ENCODE peak calls at places on chromosome 13, in five cellular contexts. Y is GM12892, S is HL-60, H is sigmoid colon, K is prostate gland. R is an unnamed sample.

GRCh38 chr13:40682449-40683240 is 16.2 kb upstream of the FOXO1 start:
- DNase-seq in Y (no peak), S (no peak), H (no peak), K (no peak), R (no peak)

GRCh38 chr13:50131998-50132936 is 117.0 kb downstream of the KCNRG start:
- DNase-seq in Y (no peak), S (no peak), H (no peak), K (no peak), R (no peak)

GRCh38 chr13:21071015-21071414 is 9.6 kb upstream of the LATS2 start:
- DNase-seq in Y (no peak), S (no peak), H (no peak), K (no peak), R (no peak)

GRCh38 chr13:63541336-63541735 is 2125.7 kb upstream of the PCDH20 start:
- DNase-seq in Y (no peak), S (no peak), H (no peak), K (no peak), R (no peak)

GRCh38 chr13:79631260-79631659 is 150.3 kb downstream of the NDFIP2 start:
- DNase-seq in Y (no peak), S (no peak), H (no peak), K (peak; percentile 72), R (no peak)

GRCh38 chr13:73730014-73730413 is 404.2 kb downstream of the KLF12 start:
- DNase-seq in Y (no peak), S (no peak), H (no peak), K (no peak), R (no peak)

GRCh38 chr13:52447354-52447753 is 3.1 kb downstream of the VPS36 start:
- DNase-seq in Y (no peak), S (no peak), H (no peak), K (no peak), R (no peak)

GRCh38 chr13:75372517-75372916 is 109.5 kb downstream of the TBC1D4 start:
- DNase-seq in Y (no peak), S (peak; percentile 22), H (no peak), K (peak; percentile 17), R (no peak)

GRCh38 chr13:22080832-22081231 is 410.0 kb downstream of the FGF9 start:
- DNase-seq in Y (no peak), S (no peak), H (no peak), K (no peak), R (no peak)

GRCh38 chr13:34993470-34993869 is 51.4 kb downstream of the NBEA start:
- DNase-seq in Y (no peak), S (no peak), H (no peak), K (no peak), R (no peak)

GRCh38 chr13:29707876-29708543 is 112.5 kb upstream of the SLC7A1 start:
- DNase-seq in Y (peak; percentile 22), S (peak; percentile 80), H (no peak), K (no peak), R (no peak)

GRCh38 chr13:110391273-110391672 is 84.2 kb downstream of the COL4A2 start:
- DNase-seq in Y (no peak), S (no peak), H (no peak), K (no peak), R (no peak)

GRCh38 chr13:43087960-43088580 is 64.7 kb downstream of the DNAJC15 start:
- DNase-seq in Y (no peak), S (no peak), H (no peak), K (peak; percentile 11), R (no peak)

GRCh38 chr13:113845723-113846638 is 17.9 kb downstream of the GAS6 start:
- DNase-seq in Y (no peak), S (peak; percentile 30), H (no peak), K (no peak), R (peak; percentile 73)

GRCh38 chr13:113589961-113590339 is 5.4 kb downstream of the TFDP1 start:
- DNase-seq in Y (no peak), S (no peak), H (peak; percentile 41), K (no peak), R (peak; percentile 46)

GRCh38 chr13:103931396-103931795 is 865.2 kb upstream of the SLC10A2 start:
- DNase-seq in Y (no peak), S (no peak), H (no peak), K (no peak), R (no peak)

GRCh38 chr13:30920162-30920561 is 12.3 kb upstream of the TEX26 start:
- DNase-seq in Y (no peak), S (no peak), H (no peak), K (no peak), R (no peak)

GRCh38 chr13:30918662-30919405 is 12.8 kb downstream of the MEDAG start:
- DNase-seq in Y (no peak), S (no peak), H (no peak), K (no peak), R (no peak)

GRCh38 chr13:30916991-30917390 is 10.9 kb downstream of the MEDAG start:
- DNase-seq in Y (no peak), S (no peak), H (no peak), K (no peak), R (no peak)

GRCh38 chr13:30910676-30911075 is 4.6 kb downstream of the MEDAG start:
- DNase-seq in Y (no peak), S (no peak), H (no peak), K (no peak), R (no peak)

GRCh38 chr13:30915691-30916541 is 9.8 kb downstream of the MEDAG start:
- DNase-seq in Y (no peak), S (no peak), H (no peak), K (no peak), R (no peak)
- TF ChIP-seq POLR2AphosphoS5 in Y (no peak), S (no peak), H (no peak), K (no peak), R (no peak)

DNA sequence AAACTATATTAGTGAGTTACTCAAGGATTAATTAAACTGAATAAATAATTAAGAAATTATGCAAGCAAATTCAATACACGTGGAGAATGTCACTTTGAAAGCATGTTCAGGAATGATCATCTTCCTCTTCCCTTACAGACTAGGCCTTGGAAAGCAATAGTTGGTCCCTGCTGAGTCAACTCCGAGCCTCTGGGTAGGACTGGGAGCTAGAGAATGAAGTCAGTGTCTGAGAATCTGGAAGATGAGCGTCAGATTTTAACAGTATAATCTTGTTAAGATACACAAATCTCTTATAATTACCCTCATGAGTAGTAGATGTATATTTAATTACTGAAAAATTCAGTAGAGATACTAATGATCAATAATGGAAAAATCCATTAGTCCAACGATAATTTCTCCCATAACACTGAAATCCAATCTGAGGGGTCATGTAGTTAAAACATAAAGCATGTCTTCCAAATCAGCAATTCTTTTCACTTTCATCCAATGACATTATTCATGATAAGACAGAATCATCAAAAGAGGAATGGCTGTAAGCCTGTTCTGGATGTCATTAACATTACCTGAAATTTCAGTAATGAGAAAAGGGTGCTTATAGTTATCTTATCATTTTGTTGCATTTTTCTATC is 423.0 kb downstream of the DCT start:
- DNase-seq in Y (no peak), S (no peak), H (no peak), K (no peak), R (no peak)
- TF ChIP-seq POLR2AphosphoS5 in Y (no peak), S (no peak), H (no peak), K (no peak), R (no peak)

GRCh38 chr13:69468624-69469023 is 639.0 kb upstream of the ATXN8OS start:
- DNase-seq in Y (no peak), S (no peak), H (no peak), K (no peak), R (no peak)

GRCh38 chr13:69477451-69477850 is 630.2 kb upstream of the ATXN8OS start:
- DNase-seq in Y (no peak), S (no peak), H (no peak), K (no peak), R (no peak)

DNA sequence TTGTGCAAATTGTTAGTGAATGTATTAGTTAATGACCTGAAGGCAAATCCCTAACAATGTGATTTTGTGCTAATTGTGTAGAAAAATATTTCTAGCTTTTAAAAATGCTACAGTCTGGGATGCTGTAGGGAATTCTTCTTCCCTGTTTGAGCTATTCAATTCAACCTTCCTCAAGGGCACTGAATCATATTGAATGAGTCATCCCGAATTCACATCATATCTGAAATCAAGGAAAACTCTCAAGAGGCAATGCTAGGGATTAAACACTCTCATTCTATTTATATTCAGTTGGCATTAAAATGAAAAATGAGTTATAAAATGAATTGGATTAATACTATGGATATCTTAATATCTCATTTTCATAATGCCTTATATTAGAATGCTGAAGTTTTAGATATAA is 633.3 kb upstream of the ATXN8OS start:
- DNase-seq in Y (no peak), S (no peak), H (no peak), K (no peak), R (no peak)
- TF ChIP-seq POLR2AphosphoS5 in Y (no peak), S (no peak), H (no peak), K (no peak), R (no peak)

GRCh38 chr13:25905411-25906010 is 146.3 kb downstream of the SHISA2 start:
- DNase-seq in Y (no peak), S (no peak), H (no peak), K (no peak), R (no peak)
- TF ChIP-seq POLR2AphosphoS5 in Y (no peak), S (no peak), H (no peak), K (no peak), R (no peak)